ENCODE peak calls at places on chromosomes 3 and 15, in five cellular contexts. One of them, this sample, is unnamed.

GRCh38 chr3:194352631-194353290 is 1.6 kb upstream of the CPN2 start:
- ATAC-seq in GM12878: no peak
- ATAC-seq in K562: no peak
- ATAC-seq in HepG2: no peak
- ATAC-seq in upper lobe of left lung: peak; percentile 32
- ATAC-seq in this sample: no peak

GRCh38 chr3:184143327-184143726 is 8.2 kb downstream of the EIF2B5 start:
- ATAC-seq in GM12878: peak; percentile 88
- ATAC-seq in K562: no peak
- ATAC-seq in HepG2: no peak
- ATAC-seq in upper lobe of left lung: no peak
- ATAC-seq in this sample: no peak

GRCh38 chr3:42556089-42556632 is 25.6 kb downstream of the SEC22C start:
- ATAC-seq in GM12878: peak; percentile 82
- ATAC-seq in K562: no peak
- ATAC-seq in HepG2: no peak
- ATAC-seq in upper lobe of left lung: peak; percentile 78
- ATAC-seq in this sample: no peak

GRCh38 chr3:147298511-147298982 is 107.8 kb downstream of the ZIC4 start:
- ATAC-seq in GM12878: no peak
- ATAC-seq in K562: no peak
- ATAC-seq in HepG2: no peak
- ATAC-seq in upper lobe of left lung: no peak
- ATAC-seq in this sample: peak; percentile 86

GRCh38 chr3:16496408-16497222 is 16.9 kb downstream of the RFTN1 start:
- ATAC-seq in GM12878: peak; percentile 73
- ATAC-seq in K562: no peak
- ATAC-seq in HepG2: no peak
- ATAC-seq in upper lobe of left lung: no peak
- ATAC-seq in this sample: no peak

GRCh38 chr15:31302778-31303433 is 23.7 kb upstream of the KLF13 start:
- ATAC-seq in GM12878: peak; percentile 76
- ATAC-seq in K562: peak; percentile 64
- ATAC-seq in HepG2: peak; percentile 24
- ATAC-seq in upper lobe of left lung: no peak
- ATAC-seq in this sample: no peak

GRCh38 chr15:100973351-100974034 is 54.3 kb downstream of the LRRK1 start:
- ATAC-seq in GM12878: no peak
- ATAC-seq in K562: no peak
- ATAC-seq in HepG2: peak; percentile 85
- ATAC-seq in upper lobe of left lung: no peak
- ATAC-seq in this sample: no peak

GRCh38 chr15:51133140-51133630 is 38.5 kb upstream of the TNFAIP8L3 start:
- ATAC-seq in GM12878: no peak
- ATAC-seq in K562: no peak
- ATAC-seq in HepG2: no peak
- ATAC-seq in upper lobe of left lung: no peak
- ATAC-seq in this sample: peak; percentile 32

GRCh38 chr15:70251246-70251990 is 153.7 kb upstream of the TLE3 start:
- ATAC-seq in GM12878: no peak
- ATAC-seq in K562: no peak
- ATAC-seq in HepG2: no peak
- ATAC-seq in upper lobe of left lung: no peak
- ATAC-seq in this sample: no peak

GRCh38 chr3:138862531-138862923 is 27.8 kb upstream of the PIK3CB start:
- ATAC-seq in GM12878: peak; percentile 49
- ATAC-seq in K562: peak; percentile 30
- ATAC-seq in HepG2: peak; percentile 8
- ATAC-seq in upper lobe of left lung: no peak
- ATAC-seq in this sample: peak; percentile 28

GRCh38 chr15:61034793-61035710 is 194.1 kb downstream of the RORA start:
- ATAC-seq in GM12878: no peak
- ATAC-seq in K562: no peak
- ATAC-seq in HepG2: no peak
- ATAC-seq in upper lobe of left lung: no peak
- ATAC-seq in this sample: no peak

GRCh38 chr3:178514411-178514800 is 21.8 kb upstream of the KCNMB2 start:
- ATAC-seq in GM12878: peak; percentile 35
- ATAC-seq in K562: no peak
- ATAC-seq in HepG2: no peak
- ATAC-seq in upper lobe of left lung: no peak
- ATAC-seq in this sample: no peak

GRCh38 chr3:124918524-124918923 is 16.0 kb downstream of the MUC13 start:
- ATAC-seq in GM12878: no peak
- ATAC-seq in K562: no peak
- ATAC-seq in HepG2: no peak
- ATAC-seq in upper lobe of left lung: no peak
- ATAC-seq in this sample: no peak

GRCh38 chr3:126896067-126896441 is 86.9 kb upstream of the PLXNA1 start:
- ATAC-seq in GM12878: no peak
- ATAC-seq in K562: no peak
- ATAC-seq in HepG2: no peak
- ATAC-seq in upper lobe of left lung: no peak
- ATAC-seq in this sample: no peak

GRCh38 chr15:84702961-84703482 is 12.9 kb downstream of the SEC11A start:
- ATAC-seq in GM12878: no peak
- ATAC-seq in K562: peak; percentile 14
- ATAC-seq in HepG2: no peak
- ATAC-seq in upper lobe of left lung: peak; percentile 70
- ATAC-seq in this sample: peak; percentile 77

GRCh38 chr3:125351152-125351551 is 24.0 kb downstream of the ZNF148 start:
- ATAC-seq in GM12878: peak; percentile 58
- ATAC-seq in K562: no peak
- ATAC-seq in HepG2: no peak
- ATAC-seq in upper lobe of left lung: no peak
- ATAC-seq in this sample: no peak

GRCh38 chr3:169929830-169930519 is 18.6 kb downstream of the SAMD7 start:
- ATAC-seq in GM12878: peak; percentile 67
- ATAC-seq in K562: peak; percentile 81
- ATAC-seq in HepG2: peak; percentile 63
- ATAC-seq in upper lobe of left lung: no peak
- ATAC-seq in this sample: no peak

GRCh38 chr3:111605016-111605415 is 9.9 kb upstream of the ZBED2 start:
- ATAC-seq in GM12878: no peak
- ATAC-seq in K562: no peak
- ATAC-seq in HepG2: no peak
- ATAC-seq in upper lobe of left lung: no peak
- ATAC-seq in this sample: no peak

GRCh38 chr3:119498188-119498987 is at the start of gene TIMMDC1:
- ATAC-seq in GM12878: peak; percentile 96
- ATAC-seq in K562: peak; percentile 91
- ATAC-seq in HepG2: peak; percentile 99
- ATAC-seq in upper lobe of left lung: peak; percentile 100
- ATAC-seq in this sample: peak; percentile 100

GRCh38 chr3:52925405-52926313 is 28.3 kb upstream of the STIMATE start:
- ATAC-seq in GM12878: no peak
- ATAC-seq in K562: no peak
- ATAC-seq in HepG2: no peak
- ATAC-seq in upper lobe of left lung: no peak
- ATAC-seq in this sample: no peak

GRCh38 chr3:79167651-79168416 is 600.0 kb downstream of the ROBO1 start:
- ATAC-seq in GM12878: no peak
- ATAC-seq in K562: no peak
- ATAC-seq in HepG2: no peak
- ATAC-seq in upper lobe of left lung: no peak
- ATAC-seq in this sample: no peak

GRCh38 chr15:69469467-69470191 is 17.0 kb downstream of the RPLP1 start:
- ATAC-seq in GM12878: no peak
- ATAC-seq in K562: peak; percentile 64
- ATAC-seq in HepG2: no peak
- ATAC-seq in upper lobe of left lung: no peak
- ATAC-seq in this sample: no peak

GRCh38 chr15:43268111-43269105 is 1.7 kb upstream of the TGM5 start:
- ATAC-seq in GM12878: peak; percentile 90
- ATAC-seq in K562: peak; percentile 93
- ATAC-seq in HepG2: peak; percentile 67
- ATAC-seq in upper lobe of left lung: no peak
- ATAC-seq in this sample: no peak

GRCh38 chr3:38136272-38136806 is 588 bp downstream of the ACAA1 start:
- ATAC-seq in GM12878: peak; percentile 15
- ATAC-seq in K562: peak; percentile 5
- ATAC-seq in HepG2: no peak
- ATAC-seq in upper lobe of left lung: no peak
- ATAC-seq in this sample: no peak

GRCh38 chr15:77484994-77485393 is 64.3 kb downstream of the HMG20A start:
- ATAC-seq in GM12878: no peak
- ATAC-seq in K562: no peak
- ATAC-seq in HepG2: no peak
- ATAC-seq in upper lobe of left lung: no peak
- ATAC-seq in this sample: no peak

GRCh38 chr15:74626752-74627692 is 11.4 kb downstream of the CLK3 start:
- ATAC-seq in GM12878: peak; percentile 64
- ATAC-seq in K562: no peak
- ATAC-seq in HepG2: no peak
- ATAC-seq in upper lobe of left lung: no peak
- ATAC-seq in this sample: no peak

GRCh38 chr15:91912336-91912735 is 58.8 kb downstream of the SLCO3A1 start:
- ATAC-seq in GM12878: no peak
- ATAC-seq in K562: no peak
- ATAC-seq in HepG2: no peak
- ATAC-seq in upper lobe of left lung: no peak
- ATAC-seq in this sample: no peak

GRCh38 chr3:67685499-67685898 is 31.1 kb upstream of the SUCLG2 start:
- ATAC-seq in GM12878: peak; percentile 100
- ATAC-seq in K562: no peak
- ATAC-seq in HepG2: no peak
- ATAC-seq in upper lobe of left lung: no peak
- ATAC-seq in this sample: no peak

GRCh38 chr3:139427283-139428060 is 38.0 kb upstream of the COPB2 start:
- ATAC-seq in GM12878: peak; percentile 94
- ATAC-seq in K562: peak; percentile 96
- ATAC-seq in HepG2: peak; percentile 88
- ATAC-seq in upper lobe of left lung: no peak
- ATAC-seq in this sample: peak; percentile 78

GRCh38 chr15:50676799-50677483 is 9.7 kb downstream of the TRPM7 start:
- ATAC-seq in GM12878: peak; percentile 44
- ATAC-seq in K562: peak; percentile 92
- ATAC-seq in HepG2: peak; percentile 49
- ATAC-seq in upper lobe of left lung: no peak
- ATAC-seq in this sample: no peak

GRCh38 chr3:183013074-183013473 is 32.7 kb upstream of the DCUN1D1 start:
- ATAC-seq in GM12878: no peak
- ATAC-seq in K562: no peak
- ATAC-seq in HepG2: no peak
- ATAC-seq in upper lobe of left lung: no peak
- ATAC-seq in this sample: no peak

GRCh38 chr3:127808197-127808596 is 14.1 kb downstream of the MGLL start:
- ATAC-seq in GM12878: peak; percentile 85
- ATAC-seq in K562: no peak
- ATAC-seq in HepG2: no peak
- ATAC-seq in upper lobe of left lung: no peak
- ATAC-seq in this sample: no peak

GRCh38 chr3:36302110-36302509 is 78.2 kb upstream of the STAC start:
- ATAC-seq in GM12878: no peak
- ATAC-seq in K562: no peak
- ATAC-seq in HepG2: no peak
- ATAC-seq in upper lobe of left lung: no peak
- ATAC-seq in this sample: no peak
- TF ChIP-seq EP300 in GM12878: no peak
- TF ChIP-seq EP300 in K562: no peak
- TF ChIP-seq EP300 in HepG2: no peak
- TF ChIP-seq EP300 in upper lobe of left lung: no peak
- TF ChIP-seq EP300 in this sample: no peak

GRCh38 chr3:33113772-33114621 is at the start of gene CRTAP:
- ATAC-seq in GM12878: peak; percentile 92
- ATAC-seq in K562: peak; percentile 94
- ATAC-seq in HepG2: peak; percentile 95
- ATAC-seq in upper lobe of left lung: peak; percentile 97
- ATAC-seq in this sample: peak; percentile 92
- H3K4me1 ChIP-seq in GM12878: peaks cover 24% of the 10 kb centered on the region
- H3K4me1 ChIP-seq in K562: peaks cover 15% of the 10 kb centered on the region
- H3K4me1 ChIP-seq in HepG2: peaks cover 31% of the 10 kb centered on the region
- H3K4me1 ChIP-seq in upper lobe of left lung: peaks cover 31% of the 10 kb centered on the region
- H3K4me1 ChIP-seq in this sample: peaks cover 51% of the 10 kb centered on the region

GRCh38 chr15:96331141-96331941 is 841 bp downstream of the NR2F2 start:
- ATAC-seq in GM12878: no peak
- ATAC-seq in K562: no peak
- ATAC-seq in HepG2: no peak
- ATAC-seq in upper lobe of left lung: no peak
- ATAC-seq in this sample: no peak

GRCh38 chr15:96330450-96331140 is at the start of gene NR2F2:
- ATAC-seq in GM12878: peak; percentile 70
- ATAC-seq in K562: peak; percentile 68
- ATAC-seq in HepG2: peak; percentile 60
- ATAC-seq in upper lobe of left lung: peak; percentile 89
- ATAC-seq in this sample: peak; percentile 89

GRCh38 chr15:96328101-96328958 is 2.2 kb upstream of the NR2F2 start:
- ATAC-seq in GM12878: no peak
- ATAC-seq in K562: no peak
- ATAC-seq in HepG2: no peak
- ATAC-seq in upper lobe of left lung: no peak
- ATAC-seq in this sample: no peak

GRCh38 chr15:96329403-96329981 is 1.0 kb upstream of the NR2F2 start:
- ATAC-seq in GM12878: peak; percentile 5
- ATAC-seq in K562: no peak
- ATAC-seq in HepG2: no peak
- ATAC-seq in upper lobe of left lung: no peak
- ATAC-seq in this sample: no peak

GRCh38 chr15:96330064-96330449 is 443 bp upstream of the NR2F2 start:
- ATAC-seq in GM12878: peak; percentile 7
- ATAC-seq in K562: peak; percentile 33
- ATAC-seq in HepG2: peak; percentile 3
- ATAC-seq in upper lobe of left lung: no peak
- ATAC-seq in this sample: peak; percentile 55
- TF ChIP-seq POLR2AphosphoS5 in GM12878: no peak
- TF ChIP-seq POLR2AphosphoS5 in K562: no peak
- TF ChIP-seq POLR2AphosphoS5 in HepG2: no peak
- TF ChIP-seq POLR2AphosphoS5 in upper lobe of left lung: no peak
- TF ChIP-seq POLR2AphosphoS5 in this sample: peak; percentile 77

GRCh38 chr3:155854147-155854940 is at the start of gene SLC33A1:
- ATAC-seq in GM12878: peak; percentile 95
- ATAC-seq in K562: peak; percentile 93
- ATAC-seq in HepG2: peak; percentile 98
- ATAC-seq in upper lobe of left lung: peak; percentile 100
- ATAC-seq in this sample: peak; percentile 97
- TF ChIP-seq EP300 in GM12878: peak; percentile 56
- TF ChIP-seq EP300 in K562: peak; percentile 61
- TF ChIP-seq EP300 in HepG2: peak; percentile 74
- TF ChIP-seq EP300 in upper lobe of left lung: no peak
- TF ChIP-seq EP300 in this sample: no peak